ENCODE peak calls at places on chromosome 10, in six cellular contexts. B, T, A, O, P and H are unnamed samples. For H3K36me3, the result is how much of the 10 kb centered on the place peaks cover.

GRCh38 chr10:113060221-113061053 is 110.4 kb downstream of the TCF7L2 start:
- DNase-seq in B (no peak), T (peak), A (no peak), O (peak), P (no peak), H (peak)

GRCh38 chr10:122460891-122461293 is 461 bp upstream of the HTRA1 start:
- DNase-seq in B (no peak), T (no peak), A (no peak), O (no peak), P (no peak), H (no peak)

GRCh38 chr10:62638062-62638477 is 166.4 kb upstream of the ADO start:
- DNase-seq in B (no peak), T (no peak), A (no peak), O (no peak), P (no peak), H (no peak)

GRCh38 chr10:63466168-63466935 is 575 bp upstream of the JMJD1C start:
- DNase-seq in B (no peak), T (no peak), A (peak), O (peak), P (no peak), H (peak)

GRCh38 chr10:126638542-126638941 is 32.0 kb downstream of the C10orf90 start:
- DNase-seq in B (no peak), T (no peak), A (no peak), O (no peak), P (no peak), H (no peak)

GRCh38 chr10:95655571-95656290 is 780 bp downstream of the ALDH18A1 start:
- DNase-seq in B (no peak), T (no peak), A (peak), O (peak), P (no peak), H (no peak)

GRCh38 chr10:133608855-133609254 is 17.7 kb downstream of the FRG2B start:
- DNase-seq in B (no peak), T (no peak), A (no peak), O (no peak), P (no peak), H (no peak)

GRCh38 chr10:29895436-29895835 is 163.9 kb downstream of the JCAD start:
- DNase-seq in B (no peak), T (peak), A (peak), O (peak), P (peak), H (peak)

GRCh38 chr10:44393834-44394547 is 9.1 kb upstream of the CXCL12 start:
- DNase-seq in B (peak), T (no peak), A (no peak), O (no peak), P (no peak), H (no peak)

GRCh38 chr10:28730031-28730778 is 52.9 kb downstream of the BAMBI start:
- DNase-seq in B (no peak), T (no peak), A (no peak), O (no peak), P (no peak), H (no peak)

GRCh38 chr10:96491303-96491702 is 22.4 kb downstream of the TLL2 start:
- DNase-seq in B (no peak), T (no peak), A (no peak), O (no peak), P (no peak), H (no peak)

GRCh38 chr10:66931340-66931948 is 5.6 kb downstream of the LRRTM3 start:
- DNase-seq in B (no peak), T (no peak), A (peak), O (no peak), P (no peak), H (no peak)

GRCh38 chr10:122143238-122143841 is 127.8 kb upstream of the BTBD16 start:
- DNase-seq in B (no peak), T (no peak), A (no peak), O (no peak), P (no peak), H (no peak)

DNA sequence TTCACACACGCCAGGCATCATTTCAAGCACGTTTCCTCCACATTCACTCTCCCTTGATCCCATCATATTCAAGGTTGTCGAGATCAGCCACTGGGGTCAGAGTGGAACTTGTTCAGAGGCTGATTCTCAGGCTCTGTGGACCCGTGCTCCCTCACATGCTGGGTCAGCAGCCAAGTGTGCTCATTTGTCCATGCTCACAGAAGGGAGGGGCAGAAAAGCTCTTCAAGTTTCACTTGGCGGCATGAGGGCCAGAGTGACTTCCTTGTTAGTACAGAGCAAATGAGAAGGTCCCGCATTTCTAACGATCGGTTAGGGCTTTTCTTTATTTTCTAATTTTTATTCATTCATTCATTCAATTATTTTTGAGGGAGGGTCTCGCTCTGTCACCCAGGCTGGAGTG is 82.2 kb downstream of the EBLN1 start:
- DNase-seq in B (no peak), T (no peak), A (no peak), O (no peak), P (no peak), H (no peak)
- TF ChIP-seq CTCF in B (no peak), T (no peak), A (no peak), O (no peak), P (no peak), H (no peak)

GRCh38 chr10:17693009-17693408 is 49.1 kb downstream of the STAM start:
- DNase-seq in B (no peak), T (no peak), A (no peak), O (no peak), P (no peak), H (no peak)
- H3K36me3 ChIP-seq in B (half or more), T (under half), A (under half), O (half or more), P (under half), H (under half)

GRCh38 chr10:103855424-103855823 is at the start of gene SH3PXD2A:
- DNase-seq in B (peak), T (peak), A (peak), O (no peak), P (no peak), H (peak)
- TF ChIP-seq CTCF in B (no peak), T (no peak), A (no peak), O (no peak), P (no peak), H (peak)

DNA sequence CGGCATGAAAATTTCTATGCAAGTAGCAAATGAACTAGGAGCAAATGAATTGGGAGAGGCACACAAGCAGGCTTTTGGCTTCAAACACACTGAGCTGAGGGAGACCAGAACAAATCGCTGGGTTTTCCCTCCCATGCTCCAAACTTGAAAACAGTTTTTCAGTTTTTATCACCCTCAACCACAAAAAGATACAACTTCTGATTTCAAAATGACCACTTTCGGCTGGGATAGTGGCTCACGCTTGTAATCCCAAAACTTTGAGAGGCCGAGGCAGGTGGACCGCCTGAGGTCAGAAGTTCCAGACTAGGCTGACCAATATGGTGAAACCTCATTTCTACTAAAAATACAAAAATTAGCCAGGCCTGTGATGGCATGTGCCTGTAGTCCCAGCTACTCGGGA is 9.0 kb upstream of the CHUK start:
- DNase-seq in B (no peak), T (no peak), A (no peak), O (no peak), P (no peak), H (no peak)
- H3K36me3 ChIP-seq in B (half or more), T (under half), A (under half), O (half or more), P (half or more), H (half or more)

GRCh38 chr10:847868-848267 is 83.6 kb downstream of the LARP4B start:
- DNase-seq in B (no peak), T (no peak), A (peak), O (no peak), P (no peak), H (no peak)
- TF ChIP-seq CTCF in B (no peak), T (no peak), A (peak), O (no peak), P (no peak), H (peak)

GRCh38 chr10:72910705-72911104 is 17.2 kb downstream of the OIT3 start:
- DNase-seq in B (no peak), T (no peak), A (no peak), O (no peak), P (no peak), H (no peak)

GRCh38 chr10:72899545-72899944 is 6.0 kb downstream of the OIT3 start:
- DNase-seq in B (no peak), T (no peak), A (no peak), O (no peak), P (no peak), H (no peak)

GRCh38 chr10:72906446-72906845 is 12.9 kb downstream of the OIT3 start:
- DNase-seq in B (no peak), T (no peak), A (no peak), O (no peak), P (no peak), H (no peak)

GRCh38 chr10:72904806-72905205 is 11.3 kb downstream of the OIT3 start:
- DNase-seq in B (no peak), T (no peak), A (no peak), O (no peak), P (no peak), H (no peak)
- H3K36me3 ChIP-seq in B (under half), T (under half), A (under half), O (under half), P (under half), H (under half)

DNA sequence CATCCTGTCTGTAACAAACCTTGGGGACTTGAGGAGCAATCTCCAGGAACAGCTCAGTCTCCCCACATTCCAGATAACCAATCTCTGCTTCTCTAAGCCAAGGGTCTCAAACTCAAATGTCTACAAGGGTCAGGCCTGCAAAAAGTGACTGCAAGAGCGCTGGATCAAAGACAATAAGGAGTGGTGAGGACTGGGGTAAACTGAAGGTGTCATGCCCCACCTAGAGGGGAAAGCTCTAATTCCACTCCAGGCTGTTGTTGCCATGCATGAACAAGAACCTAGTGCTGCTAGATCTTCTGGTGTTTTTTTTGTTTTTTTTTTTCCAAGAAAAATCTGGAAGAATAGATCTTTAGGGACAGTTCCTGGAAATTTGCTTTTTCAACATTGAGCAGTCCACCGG is 117.9 kb upstream of the MACROH2A2 start:
- DNase-seq in B (no peak), T (no peak), A (no peak), O (no peak), P (no peak), H (no peak)
- TF ChIP-seq CTCF in B (no peak), T (no peak), A (peak), O (no peak), P (no peak), H (no peak)

DNA sequence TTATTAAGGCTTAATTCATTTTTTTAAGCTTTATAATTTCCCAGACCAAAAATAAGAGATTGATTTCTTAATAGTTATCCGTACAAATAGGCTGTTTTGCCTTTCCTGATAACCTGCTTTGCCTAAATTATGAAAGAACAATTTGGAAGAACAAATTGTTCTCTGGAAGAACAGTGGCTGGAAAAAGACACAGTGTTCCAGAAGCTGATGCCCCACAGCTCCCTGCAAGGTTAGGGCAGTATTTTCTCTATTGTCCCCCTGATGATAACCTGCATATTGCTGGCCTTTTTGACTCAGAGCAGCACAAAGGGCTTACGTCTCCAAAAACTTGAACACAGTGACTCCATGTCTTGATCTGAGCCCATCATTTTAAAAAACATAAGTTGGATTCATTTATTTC is 151.5 kb downstream of the CSTF2T start:
- DNase-seq in B (no peak), T (no peak), A (no peak), O (peak), P (no peak), H (no peak)
- H3K36me3 ChIP-seq in B (under half), T (under half), A (under half), O (under half), P (under half), H (under half)

GRCh38 chr10:102557569-102557968 is 53.8 kb downstream of the SUFU start:
- DNase-seq in B (peak), T (no peak), A (no peak), O (no peak), P (no peak), H (no peak)
- TF ChIP-seq CTCF in B (no peak), T (no peak), A (no peak), O (no peak), P (no peak), H (no peak)

GRCh38 chr10:50275650-50276235 is 24.4 kb upstream of the ASAH2 start:
- DNase-seq in B (no peak), T (peak), A (peak), O (no peak), P (no peak), H (peak)
- H3K36me3 ChIP-seq in B (under half), T (under half), A (under half), O (under half), P (under half), H (under half)